ENCODE peak calls at places on chromosomes 13 and 19, in five cellular contexts. X is midbrain; K is stimulated activated effector memory CD8-positive, alpha-beta T cell treated with anti-CD3 and anti-CD28 coated beads, Interleukin-12 subunit alpha, Interleukin-12 subunit beta, amount 100 ng/mL, for 72 hours; I is activated naive CD4-positive, alpha-beta T cell; N is naive thymus-derived CD8-positive, alpha-beta T cell. S is an unnamed sample.

GRCh38 chr19:45591004-45591637 is 6.5 kb upstream of the OPA3 start:
- DNase-seq in N (no peak), I (peak), K (peak), X (peak), S (peak)

GRCh38 chr19:7177926-7178325 is 108.4 kb downstream of the ZNF557 start:
- DNase-seq in I (no peak), K (no peak), X (no peak), N (no peak), S (no peak)

GRCh38 chr13:92513672-92514071 is 712.9 kb upstream of the GPC6 start:
- DNase-seq in X (no peak), K (no peak), I (no peak), N (no peak), S (peak)

GRCh38 chr19:54449701-54450069 is 686 bp downstream of the LENG8 start:
- DNase-seq in X (no peak), N (no peak), I (no peak), K (no peak), S (no peak)

GRCh38 chr19:45640849-45641273 is 1.7 kb upstream of the EML2 start:
- DNase-seq in N (peak), I (no peak), K (peak), X (no peak), S (peak)

GRCh38 chr13:109957875-109958274 is 171.5 kb upstream of the IRS2 start:
- DNase-seq in I (no peak), X (no peak), K (no peak), N (no peak), S (no peak)

GRCh38 chr13:98459721-98460370 is 117.1 kb downstream of the STK24 start:
- DNase-seq in I (no peak), X (no peak), K (no peak), N (no peak), S (no peak)

GRCh38 chr19:36265856-36266374 is 51.0 kb downstream of the ZNF146 start:
- DNase-seq in X (no peak), N (no peak), I (no peak), K (no peak), S (no peak)

GRCh38 chr13:75091185-75091584 is 390.8 kb downstream of the TBC1D4 start:
- DNase-seq in K (no peak), X (no peak), I (no peak), N (no peak), S (no peak)

GRCh38 chr13:43804461-43805070 is 17.8 kb upstream of the ENOX1 start:
- DNase-seq in N (peak), X (peak), I (no peak), K (no peak), S (peak)

GRCh38 chr19:9205506-9206113 is 13.8 kb downstream of the OR7D4 start:
- DNase-seq in X (peak), K (peak), N (peak), I (peak), S (peak)

GRCh38 chr13:110872768-110873638 is 41.9 kb downstream of the ANKRD10 start:
- DNase-seq in I (no peak), X (no peak), N (no peak), K (no peak), S (no peak)

GRCh38 chr13:20217168-20217567 is 15.0 kb downstream of the GJB6 start:
- DNase-seq in I (no peak), K (no peak), N (no peak), X (no peak), S (no peak)

GRCh38 chr13:110265682-110266430 is 41.1 kb downstream of the COL4A1 start:
- DNase-seq in N (no peak), K (no peak), I (no peak), X (no peak), S (no peak)

GRCh38 chr19:42092350-42092749 is 16.4 kb downstream of the ZNF574 start:
- DNase-seq in N (peak), K (peak), I (peak), X (no peak), S (peak)

GRCh38 chr13:75480691-75481175 is 1.2 kb downstream of the TBC1D4 start:
- DNase-seq in X (no peak), I (peak), K (peak), N (peak), S (peak)

GRCh38 chr19:40400521-40400920 is 10.5 kb upstream of the HIPK4 start:
- DNase-seq in K (no peak), I (no peak), X (no peak), N (no peak), S (no peak)

GRCh38 chr13:111548805-111549204 is 228.4 kb downstream of the TEX29 start:
- DNase-seq in X (no peak), N (no peak), K (no peak), I (no peak), S (no peak)

GRCh38 chr19:39563408-39563807 is 23.4 kb upstream of the EID2 start:
- DNase-seq in X (no peak), K (no peak), I (no peak), N (no peak), S (peak)

GRCh38 chr13:67119481-67119883 is 110.7 kb downstream of the PCDH9 start:
- DNase-seq in I (no peak), N (no peak), X (no peak), K (no peak), S (peak)

GRCh38 chr19:51324082-51324481 is 12.6 kb downstream of the IGLON5 start:
- DNase-seq in X (no peak), I (no peak), N (no peak), K (no peak), S (no peak)

GRCh38 chr19:38686530-38686888 is 39.1 kb downstream of the ACTN4 start:
- DNase-seq in X (no peak), I (no peak), K (peak), N (peak), S (no peak)

GRCh38 chr19:35518313-35518712 is 4.9 kb upstream of the DMKN start:
- DNase-seq in N (no peak), I (no peak), X (no peak), K (no peak), S (peak)

GRCh38 chr19:14517840-14518505 is at the start of gene DNAJB1:
- DNase-seq in I (peak), N (no peak), K (no peak), X (peak), S (peak)

GRCh38 chr13:76934671-76935070 is 13.6 kb upstream of the ACOD1 start:
- DNase-seq in X (no peak), I (no peak), K (no peak), N (no peak), S (no peak)

GRCh38 chr19:44993926-44994537 is 7.2 kb upstream of the RELB start:
- DNase-seq in I (no peak), N (no peak), X (no peak), K (no peak), S (no peak)

GRCh38 chr13:46866150-46866549 is 30.7 kb downstream of the HTR2A start:
- DNase-seq in I (no peak), K (no peak), X (peak), N (no peak), S (peak)

GRCh38 chr19:16504271-16504670 is 8.1 kb downstream of the C19orf44 start:
- DNase-seq in X (no peak), I (no peak), K (no peak), N (no peak), S (no peak)

GRCh38 chr13:26280295-26280694 is 26.4 kb downstream of the CDK8 start:
- DNase-seq in X (no peak), N (no peak), I (no peak), K (no peak), S (peak)

GRCh38 chr13:44197791-44198770 is 175.5 kb upstream of the SERP2 start:
- DNase-seq in I (no peak), K (peak), N (no peak), X (no peak), S (no peak)

GRCh38 chr19:54013866-54014265 is 22.4 kb downstream of the CACNG6 start:
- DNase-seq in I (no peak), K (no peak), N (no peak), X (no peak), S (no peak)